ENCODE peak calls at places on chromosomes 12 and 14, in nine cellular contexts. H is sciatic nerve; N is frontal cortex; S is substantia nigra; M is HL-60; P is ELR; J is stimulated activated CD4-positive, alpha-beta T cell treated with anti-CD3 and anti-CD28 coated beads, Interleukin-2, amount 100 ng/mL, for 48 hours; L is endothelial cell of umbilical vein; E is left ventricle myocardium inferior. C is an unnamed sample.
A peak's percentile ranks its signal among the peaks of the same experiment; 100 is the strongest.

GRCh38 chr12:6547566-6547965 is 8.3 kb downstream of the IFFO1 start:
- DNase-seq in S (no peak), M (no peak), P (no peak), E (no peak), H (no peak), L (no peak), N (no peak), J (no peak), C (no peak)

GRCh38 chr14:92950773-92951172 is 27.8 kb downstream of the CHGA start:
- DNase-seq in E (no peak), M (no peak), N (no peak), S (no peak), J (no peak), P (no peak), L (no peak), H (no peak), C (no peak)

GRCh38 chr12:62934799-62935674 is at the start of gene PPM1H:
- DNase-seq in H (peak; percentile 65), S (peak; percentile 70), J (no peak), P (peak; percentile 60), N (peak; percentile 80), M (peak; percentile 74), E (peak; percentile 76), L (peak; percentile 63), C (peak; percentile 76)

GRCh38 chr14:64584185-64584584 is 34.4 kb downstream of the PPP1R36 start:
- DNase-seq in S (no peak), J (no peak), M (no peak), L (no peak), H (no peak), N (no peak), E (no peak), P (no peak), C (no peak)

GRCh38 chr12:24172031-24172772 is 222.7 kb upstream of the SOX5 start:
- DNase-seq in P (peak; percentile 17), N (no peak), S (no peak), M (no peak), J (no peak), E (no peak), H (no peak), L (no peak), C (no peak)

GRCh38 chr14:91946313-91947195 is 940 bp downstream of the FBLN5 start:
- DNase-seq in S (no peak), J (no peak), E (no peak), N (no peak), P (peak; percentile 38), L (peak; percentile 55), M (no peak), H (no peak), C (no peak)

GRCh38 chr14:99143793-99144192 is 128.2 kb downstream of the BCL11B start:
- DNase-seq in S (no peak), M (peak; percentile 23), H (no peak), L (no peak), N (no peak), P (no peak), E (no peak), J (no peak), C (no peak)

GRCh38 chr14:104803280-104803915 is 2.5 kb downstream of the ZBTB42 start:
- DNase-seq in P (no peak), L (no peak), S (no peak), N (no peak), H (no peak), E (no peak), J (no peak), M (no peak), C (no peak)

GRCh38 chr12:51817027-51817953 is 31.2 kb downstream of the FIGNL2 start:
- DNase-seq in P (no peak), L (no peak), H (no peak), S (no peak), J (no peak), M (no peak), E (no peak), N (no peak), C (no peak)

GRCh38 chr12:57724936-57725740 is 13.4 kb downstream of the AGAP2 start:
- DNase-seq in J (no peak), N (peak; percentile 10), P (no peak), S (no peak), M (no peak), L (no peak), E (no peak), H (no peak), C (no peak)

GRCh38 chr14:52706286-52706685 is 714 bp upstream of the PSMC6 start:
- DNase-seq in H (no peak), L (peak; percentile 50), S (no peak), N (no peak), E (no peak), J (no peak), P (peak; percentile 47), M (peak; percentile 32), C (no peak)

GRCh38 chr12:57766464-57767311 is at the start of gene CYP27B1:
- DNase-seq in L (no peak), N (no peak), P (peak; percentile 84), J (no peak), H (no peak), E (peak; percentile 30), M (no peak), S (no peak), C (peak; percentile 83)

GRCh38 chr14:104579507-104579906 is at the start of gene C14orf180:
- DNase-seq in N (no peak), E (peak; percentile 72), H (no peak), M (no peak), L (no peak), J (no peak), S (peak; percentile 9), P (no peak), C (no peak)

GRCh38 chr14:33938131-33938949 is 12.5 kb downstream of the EGLN3 start:
- DNase-seq in L (no peak), H (peak; percentile 62), E (peak; percentile 87), J (no peak), S (peak; percentile 61), M (no peak), P (no peak), N (no peak), C (peak; percentile 78)

GRCh38 chr14:73744874-73745529 is 30.8 kb upstream of the PNMA1 start:
- DNase-seq in S (no peak), H (no peak), N (no peak), L (no peak), M (no peak), J (no peak), E (no peak), P (no peak), C (no peak)

GRCh38 chr14:93269341-93270068 is 62.4 kb downstream of the UBR7 start:
- DNase-seq in J (no peak), M (no peak), N (peak; percentile 19), L (no peak), H (no peak), S (peak; percentile 71), P (peak; percentile 90), E (no peak), C (peak; percentile 51)

GRCh38 chr12:130958557-130959140 is 4.9 kb downstream of the ADGRD1 start:
- DNase-seq in E (no peak), S (no peak), N (no peak), P (no peak), M (no peak), L (no peak), H (peak; percentile 56), J (no peak), C (no peak)